ENCODE peak calls at places on chromosome 19, in eight cellular contexts. One of them, this sample, is unnamed.

GRCh38 chr19:38290631-38291147 is 13.4 kb upstream of the C19orf33 start:
- DNase-seq in T-helper 9 cell: no peak
- DNase-seq in GM10248: no peak
- DNase-seq in stimulated activated CD8-positive, alpha-beta memory T cell treated with anti-CD3 and anti-CD28 coated beads, Interleukin-2, amount 100 ng/mL, for 48 hours: no peak
- DNase-seq in SK-N-DZ: no peak
- DNase-seq in iris pigment epithelial cell: peak; percentile 89
- DNase-seq in MCF 10A: peak; percentile 88
- DNase-seq in naive thymus-derived CD4-positive, alpha-beta T cell: no peak
- DNase-seq in this sample: peak; percentile 93

GRCh38 chr19:10554760-10555612 is 10.8 kb downstream of the KRI1 start:
- DNase-seq in T-helper 9 cell: no peak
- DNase-seq in GM10248: no peak
- DNase-seq in stimulated activated CD8-positive, alpha-beta memory T cell treated with anti-CD3 and anti-CD28 coated beads, Interleukin-2, amount 100 ng/mL, for 48 hours: no peak
- DNase-seq in SK-N-DZ: no peak
- DNase-seq in iris pigment epithelial cell: no peak
- DNase-seq in MCF 10A: no peak
- DNase-seq in naive thymus-derived CD4-positive, alpha-beta T cell: no peak
- DNase-seq in this sample: peak; percentile 92

GRCh38 chr19:39558623-39559117 is 18.7 kb upstream of the EID2 start:
- DNase-seq in T-helper 9 cell: no peak
- DNase-seq in GM10248: no peak
- DNase-seq in stimulated activated CD8-positive, alpha-beta memory T cell treated with anti-CD3 and anti-CD28 coated beads, Interleukin-2, amount 100 ng/mL, for 48 hours: no peak
- DNase-seq in SK-N-DZ: no peak
- DNase-seq in iris pigment epithelial cell: no peak
- DNase-seq in MCF 10A: no peak
- DNase-seq in naive thymus-derived CD4-positive, alpha-beta T cell: peak; percentile 34
- DNase-seq in this sample: no peak

GRCh38 chr19:11678504-11678903 is 60.2 kb downstream of the ZNF823 start:
- DNase-seq in T-helper 9 cell: no peak
- DNase-seq in GM10248: no peak
- DNase-seq in stimulated activated CD8-positive, alpha-beta memory T cell treated with anti-CD3 and anti-CD28 coated beads, Interleukin-2, amount 100 ng/mL, for 48 hours: no peak
- DNase-seq in SK-N-DZ: no peak
- DNase-seq in iris pigment epithelial cell: no peak
- DNase-seq in MCF 10A: no peak
- DNase-seq in naive thymus-derived CD4-positive, alpha-beta T cell: no peak
- DNase-seq in this sample: no peak

GRCh38 chr19:57769345-57770131 is at the start of gene ZNF586:
- DNase-seq in T-helper 9 cell: peak; percentile 76
- DNase-seq in GM10248: peak; percentile 96
- DNase-seq in stimulated activated CD8-positive, alpha-beta memory T cell treated with anti-CD3 and anti-CD28 coated beads, Interleukin-2, amount 100 ng/mL, for 48 hours: peak; percentile 68
- DNase-seq in SK-N-DZ: peak; percentile 86
- DNase-seq in iris pigment epithelial cell: peak; percentile 96
- DNase-seq in MCF 10A: peak; percentile 93
- DNase-seq in naive thymus-derived CD4-positive, alpha-beta T cell: peak; percentile 85
- DNase-seq in this sample: peak; percentile 88

GRCh38 chr19:16386619-16387240 is 62.1 kb downstream of the KLF2 start:
- DNase-seq in T-helper 9 cell: peak; percentile 41
- DNase-seq in GM10248: peak; percentile 69
- DNase-seq in stimulated activated CD8-positive, alpha-beta memory T cell treated with anti-CD3 and anti-CD28 coated beads, Interleukin-2, amount 100 ng/mL, for 48 hours: no peak
- DNase-seq in SK-N-DZ: peak; percentile 21
- DNase-seq in iris pigment epithelial cell: peak; percentile 75
- DNase-seq in MCF 10A: peak; percentile 52
- DNase-seq in naive thymus-derived CD4-positive, alpha-beta T cell: peak; percentile 69
- DNase-seq in this sample: peak; percentile 27

GRCh38 chr19:31340059-31341025 is 8.9 kb downstream of the TSHZ3 start:
- DNase-seq in T-helper 9 cell: no peak
- DNase-seq in GM10248: no peak
- DNase-seq in stimulated activated CD8-positive, alpha-beta memory T cell treated with anti-CD3 and anti-CD28 coated beads, Interleukin-2, amount 100 ng/mL, for 48 hours: no peak
- DNase-seq in SK-N-DZ: peak; percentile 93
- DNase-seq in iris pigment epithelial cell: peak; percentile 45
- DNase-seq in MCF 10A: no peak
- DNase-seq in naive thymus-derived CD4-positive, alpha-beta T cell: peak; percentile 46
- DNase-seq in this sample: peak; percentile 54

GRCh38 chr19:4338441-4339350 is at the start of gene STAP2:
- DNase-seq in T-helper 9 cell: no peak
- DNase-seq in GM10248: peak; percentile 42
- DNase-seq in stimulated activated CD8-positive, alpha-beta memory T cell treated with anti-CD3 and anti-CD28 coated beads, Interleukin-2, amount 100 ng/mL, for 48 hours: no peak
- DNase-seq in SK-N-DZ: no peak
- DNase-seq in iris pigment epithelial cell: peak; percentile 17
- DNase-seq in MCF 10A: peak; percentile 52
- DNase-seq in naive thymus-derived CD4-positive, alpha-beta T cell: peak; percentile 17
- DNase-seq in this sample: peak; percentile 92

GRCh38 chr19:6528544-6529121 is 2.2 kb upstream of the TNFSF9 start:
- DNase-seq in T-helper 9 cell: no peak
- DNase-seq in GM10248: peak; percentile 56
- DNase-seq in stimulated activated CD8-positive, alpha-beta memory T cell treated with anti-CD3 and anti-CD28 coated beads, Interleukin-2, amount 100 ng/mL, for 48 hours: no peak
- DNase-seq in SK-N-DZ: no peak
- DNase-seq in iris pigment epithelial cell: no peak
- DNase-seq in MCF 10A: no peak
- DNase-seq in naive thymus-derived CD4-positive, alpha-beta T cell: no peak
- DNase-seq in this sample: no peak

GRCh38 chr19:50202399-50202798 is 1.0 kb upstream of the MYH14 start:
- DNase-seq in T-helper 9 cell: no peak
- DNase-seq in GM10248: no peak
- DNase-seq in stimulated activated CD8-positive, alpha-beta memory T cell treated with anti-CD3 and anti-CD28 coated beads, Interleukin-2, amount 100 ng/mL, for 48 hours: no peak
- DNase-seq in SK-N-DZ: no peak
- DNase-seq in iris pigment epithelial cell: no peak
- DNase-seq in MCF 10A: no peak
- DNase-seq in naive thymus-derived CD4-positive, alpha-beta T cell: no peak
- DNase-seq in this sample: no peak

GRCh38 chr19:30390356-30390988 is 18.3 kb downstream of the ZNF536 start:
- DNase-seq in T-helper 9 cell: no peak
- DNase-seq in GM10248: no peak
- DNase-seq in stimulated activated CD8-positive, alpha-beta memory T cell treated with anti-CD3 and anti-CD28 coated beads, Interleukin-2, amount 100 ng/mL, for 48 hours: no peak
- DNase-seq in SK-N-DZ: no peak
- DNase-seq in iris pigment epithelial cell: no peak
- DNase-seq in MCF 10A: no peak
- DNase-seq in naive thymus-derived CD4-positive, alpha-beta T cell: no peak
- DNase-seq in this sample: no peak

GRCh38 chr19:54162884-54163283 is 3.4 kb upstream of the LENG1 start:
- DNase-seq in T-helper 9 cell: no peak
- DNase-seq in GM10248: no peak
- DNase-seq in stimulated activated CD8-positive, alpha-beta memory T cell treated with anti-CD3 and anti-CD28 coated beads, Interleukin-2, amount 100 ng/mL, for 48 hours: no peak
- DNase-seq in SK-N-DZ: no peak
- DNase-seq in iris pigment epithelial cell: no peak
- DNase-seq in MCF 10A: no peak
- DNase-seq in naive thymus-derived CD4-positive, alpha-beta T cell: no peak
- DNase-seq in this sample: no peak

GRCh38 chr19:49682274-49682673 is 5.2 kb downstream of the PRMT1 start:
- DNase-seq in T-helper 9 cell: no peak
- DNase-seq in GM10248: no peak
- DNase-seq in stimulated activated CD8-positive, alpha-beta memory T cell treated with anti-CD3 and anti-CD28 coated beads, Interleukin-2, amount 100 ng/mL, for 48 hours: no peak
- DNase-seq in SK-N-DZ: no peak
- DNase-seq in iris pigment epithelial cell: no peak
- DNase-seq in MCF 10A: no peak
- DNase-seq in naive thymus-derived CD4-positive, alpha-beta T cell: no peak
- DNase-seq in this sample: no peak

GRCh38 chr19:46384396-46384795 is 29.0 kb downstream of the CCDC8 start:
- DNase-seq in T-helper 9 cell: no peak
- DNase-seq in GM10248: no peak
- DNase-seq in stimulated activated CD8-positive, alpha-beta memory T cell treated with anti-CD3 and anti-CD28 coated beads, Interleukin-2, amount 100 ng/mL, for 48 hours: no peak
- DNase-seq in SK-N-DZ: no peak
- DNase-seq in iris pigment epithelial cell: no peak
- DNase-seq in MCF 10A: no peak
- DNase-seq in naive thymus-derived CD4-positive, alpha-beta T cell: no peak
- DNase-seq in this sample: no peak

GRCh38 chr19:4929186-4929585 is 19.9 kb downstream of the UHRF1 start:
- DNase-seq in T-helper 9 cell: no peak
- DNase-seq in GM10248: peak; percentile 13
- DNase-seq in stimulated activated CD8-positive, alpha-beta memory T cell treated with anti-CD3 and anti-CD28 coated beads, Interleukin-2, amount 100 ng/mL, for 48 hours: no peak
- DNase-seq in SK-N-DZ: no peak
- DNase-seq in iris pigment epithelial cell: peak; percentile 77
- DNase-seq in MCF 10A: no peak
- DNase-seq in naive thymus-derived CD4-positive, alpha-beta T cell: no peak
- DNase-seq in this sample: no peak

GRCh38 chr19:38964738-38965137 is 10.8 kb downstream of the FBXO17 start:
- DNase-seq in T-helper 9 cell: no peak
- DNase-seq in GM10248: no peak
- DNase-seq in stimulated activated CD8-positive, alpha-beta memory T cell treated with anti-CD3 and anti-CD28 coated beads, Interleukin-2, amount 100 ng/mL, for 48 hours: no peak
- DNase-seq in SK-N-DZ: no peak
- DNase-seq in iris pigment epithelial cell: no peak
- DNase-seq in MCF 10A: no peak
- DNase-seq in naive thymus-derived CD4-positive, alpha-beta T cell: no peak
- DNase-seq in this sample: no peak

GRCh38 chr19:29942404-29943261 is 594 bp downstream of the URI1 start:
- DNase-seq in T-helper 9 cell: peak; percentile 64
- DNase-seq in GM10248: peak; percentile 80
- DNase-seq in stimulated activated CD8-positive, alpha-beta memory T cell treated with anti-CD3 and anti-CD28 coated beads, Interleukin-2, amount 100 ng/mL, for 48 hours: peak; percentile 57
- DNase-seq in SK-N-DZ: peak; percentile 58
- DNase-seq in iris pigment epithelial cell: peak; percentile 34
- DNase-seq in MCF 10A: peak; percentile 61
- DNase-seq in naive thymus-derived CD4-positive, alpha-beta T cell: peak; percentile 81
- DNase-seq in this sample: peak; percentile 52

GRCh38 chr19:40465781-40466218 is 255 bp upstream of the BLVRB start:
- DNase-seq in T-helper 9 cell: peak; percentile 100
- DNase-seq in GM10248: peak; percentile 99
- DNase-seq in stimulated activated CD8-positive, alpha-beta memory T cell treated with anti-CD3 and anti-CD28 coated beads, Interleukin-2, amount 100 ng/mL, for 48 hours: peak; percentile 99
- DNase-seq in SK-N-DZ: peak; percentile 97
- DNase-seq in iris pigment epithelial cell: peak; percentile 99
- DNase-seq in MCF 10A: peak; percentile 100
- DNase-seq in naive thymus-derived CD4-positive, alpha-beta T cell: peak; percentile 99
- DNase-seq in this sample: peak; percentile 99

GRCh38 chr19:49861127-49861526 is 6.2 kb downstream of the PNKP start:
- DNase-seq in T-helper 9 cell: no peak
- DNase-seq in GM10248: no peak
- DNase-seq in stimulated activated CD8-positive, alpha-beta memory T cell treated with anti-CD3 and anti-CD28 coated beads, Interleukin-2, amount 100 ng/mL, for 48 hours: no peak
- DNase-seq in SK-N-DZ: no peak
- DNase-seq in iris pigment epithelial cell: peak; percentile 42
- DNase-seq in MCF 10A: no peak
- DNase-seq in naive thymus-derived CD4-positive, alpha-beta T cell: no peak
- DNase-seq in this sample: no peak

GRCh38 chr19:48102870-48103751 is 7.5 kb downstream of the PLA2G4C start:
- DNase-seq in T-helper 9 cell: peak; percentile 11
- DNase-seq in GM10248: no peak
- DNase-seq in stimulated activated CD8-positive, alpha-beta memory T cell treated with anti-CD3 and anti-CD28 coated beads, Interleukin-2, amount 100 ng/mL, for 48 hours: no peak
- DNase-seq in SK-N-DZ: peak; percentile 15
- DNase-seq in iris pigment epithelial cell: peak; percentile 72
- DNase-seq in MCF 10A: peak; percentile 63
- DNase-seq in naive thymus-derived CD4-positive, alpha-beta T cell: peak; percentile 18
- DNase-seq in this sample: peak; percentile 66

GRCh38 chr19:33676999-33677665 is 55.4 kb downstream of the CHST8 start:
- DNase-seq in T-helper 9 cell: no peak
- DNase-seq in GM10248: no peak
- DNase-seq in stimulated activated CD8-positive, alpha-beta memory T cell treated with anti-CD3 and anti-CD28 coated beads, Interleukin-2, amount 100 ng/mL, for 48 hours: no peak
- DNase-seq in SK-N-DZ: peak; percentile 72
- DNase-seq in iris pigment epithelial cell: no peak
- DNase-seq in MCF 10A: no peak
- DNase-seq in naive thymus-derived CD4-positive, alpha-beta T cell: no peak
- DNase-seq in this sample: no peak

GRCh38 chr19:52007436-52007804 is 591 bp downstream of the ZNF615 start:
- DNase-seq in T-helper 9 cell: no peak
- DNase-seq in GM10248: no peak
- DNase-seq in stimulated activated CD8-positive, alpha-beta memory T cell treated with anti-CD3 and anti-CD28 coated beads, Interleukin-2, amount 100 ng/mL, for 48 hours: no peak
- DNase-seq in SK-N-DZ: peak; percentile 16
- DNase-seq in iris pigment epithelial cell: no peak
- DNase-seq in MCF 10A: no peak
- DNase-seq in naive thymus-derived CD4-positive, alpha-beta T cell: no peak
- DNase-seq in this sample: no peak

GRCh38 chr19:38264486-38265212 is at the start of gene SPINT2:
- DNase-seq in T-helper 9 cell: peak; percentile 21
- DNase-seq in GM10248: peak; percentile 56
- DNase-seq in stimulated activated CD8-positive, alpha-beta memory T cell treated with anti-CD3 and anti-CD28 coated beads, Interleukin-2, amount 100 ng/mL, for 48 hours: peak; percentile 14
- DNase-seq in SK-N-DZ: peak; percentile 36
- DNase-seq in iris pigment epithelial cell: no peak
- DNase-seq in MCF 10A: no peak
- DNase-seq in naive thymus-derived CD4-positive, alpha-beta T cell: no peak
- DNase-seq in this sample: no peak